ENCODE peak calls at places on chromosomes 6 and 20, in ten cellular contexts. Q is Caco-2; Y is fibroblast of pulmonary artery; I is left ventricle myocardium inferior; A is cardiac muscle cell; B is lung; H is HCT116; D is CD8-positive, alpha-beta memory T cell; G is uterus; S is psoas muscle. L is an unnamed sample.

GRCh38 chr6:33375143-33375649 is 16.4 kb upstream of the KIFC1 start:
- DNase-seq in Q (no peak), Y (peak; percentile 97), I (peak; percentile 65), A (peak; percentile 98), B (peak; percentile 86), H (no peak), D (no peak), G (peak; percentile 87), S (peak; percentile 60), L (no peak)

GRCh38 chr20:13302647-13303425 is 81.8 kb downstream of the ISM1 start:
- DNase-seq in Q (peak; percentile 71), Y (peak; percentile 34), I (no peak), A (peak; percentile 27), B (no peak), H (peak; percentile 4), D (no peak), G (no peak), S (no peak), L (no peak)

GRCh38 chr6:72580281-72580940 is 41.5 kb upstream of the KCNQ5 start:
- DNase-seq in Q (peak; percentile 56), Y (peak; percentile 91), I (no peak), A (peak; percentile 89), B (no peak), H (peak; percentile 31), D (no peak), G (no peak), S (no peak), L (no peak)

GRCh38 chr6:18022398-18023231 is 35.2 kb upstream of the KIF13A start:
- DNase-seq in Q (peak; percentile 58), Y (peak; percentile 80), I (no peak), A (peak; percentile 83), B (no peak), H (no peak), D (no peak), G (no peak), S (no peak), L (peak; percentile 80)

GRCh38 chr20:3995067-3995748 is 20.1 kb downstream of the RNF24 start:
- DNase-seq in Q (no peak), Y (peak; percentile 31), I (no peak), A (peak; percentile 40), B (no peak), H (no peak), D (no peak), G (no peak), S (no peak), L (no peak)

GRCh38 chr6:73081955-73082354 is 143.3 kb downstream of the KHDC1L start:
- DNase-seq in Q (no peak), Y (no peak), I (no peak), A (no peak), B (no peak), H (no peak), D (no peak), G (no peak), S (no peak), L (no peak)

GRCh38 chr6:162726997-162727346 is 594 bp downstream of the PRKN start:
- DNase-seq in Q (no peak), Y (no peak), I (no peak), A (peak; percentile 13), B (no peak), H (no peak), D (no peak), G (peak; percentile 20), S (no peak), L (no peak)

GRCh38 chr6:24339932-24340331 is 17.9 kb downstream of the DCDC2 start:
- DNase-seq in Q (no peak), Y (no peak), I (no peak), A (no peak), B (no peak), H (no peak), D (no peak), G (no peak), S (no peak), L (no peak)

GRCh38 chr6:157774153-157775135 is 48.6 kb upstream of the SNX9 start:
- DNase-seq in Q (no peak), Y (peak; percentile 42), I (no peak), A (peak; percentile 46), B (no peak), H (no peak), D (no peak), G (peak; percentile 54), S (no peak), L (no peak)

DNA sequence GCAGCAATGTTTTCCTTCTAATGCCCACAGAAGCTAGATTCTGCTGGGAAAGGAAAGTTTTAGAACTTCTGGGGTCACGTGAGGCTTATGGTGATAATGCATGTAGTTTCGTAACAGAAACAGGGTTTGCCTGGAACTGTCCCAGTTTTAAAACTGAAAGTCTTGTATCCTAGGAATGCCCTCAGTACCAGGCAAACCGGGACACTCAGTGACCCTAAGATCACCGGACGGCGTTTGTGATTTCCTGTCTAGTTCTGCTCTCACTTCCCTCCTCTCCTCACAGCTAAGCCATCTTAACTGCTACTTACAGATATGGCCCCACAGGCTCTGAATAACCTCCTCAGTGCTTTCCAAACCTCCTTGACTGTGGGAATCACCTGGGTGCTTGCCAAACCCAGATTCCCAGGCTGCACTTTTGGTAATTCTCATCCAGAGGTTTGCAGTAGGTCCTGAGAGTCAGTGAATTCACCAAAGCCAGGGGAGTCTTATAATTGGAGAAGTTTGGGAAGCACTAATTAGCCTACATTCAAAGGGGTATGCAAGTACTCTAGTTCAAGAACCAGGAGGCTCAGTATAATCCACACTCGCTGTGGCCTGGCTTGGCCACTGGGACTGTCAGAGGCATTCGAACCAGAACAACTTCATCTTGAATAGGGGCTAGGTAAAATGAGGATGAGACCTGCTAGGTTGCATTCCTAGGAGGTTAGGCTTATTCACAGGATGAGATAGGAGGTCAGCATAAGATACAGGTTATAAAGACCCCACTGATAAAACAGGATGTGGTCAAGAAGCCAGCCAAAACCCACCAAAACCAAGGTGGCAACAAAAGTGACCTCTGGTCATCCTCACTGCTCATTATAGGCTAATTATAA is 231.6 kb upstream of the MYLIP start:
- DNase-seq in Q (no peak), Y (peak; percentile 88), I (peak; percentile 19), A (peak; percentile 92), B (peak; percentile 32), H (no peak), D (no peak), G (peak; percentile 40), S (peak; percentile 19), L (no peak)
- H3K4me3 ChIP-seq in Q (no peak overlapping the region), Y (peak overlapping the region; percentile 6), I (peak overlapping the region; percentile 17), A (no peak overlapping the region), B (no peak overlapping the region), H (no peak overlapping the region), D (no peak overlapping the region), G (no peak overlapping the region), S (no peak overlapping the region), L (no peak overlapping the region)

GRCh38 chr6:10397756-10398438 is 17.0 kb downstream of the TFAP2A start:
- DNase-seq in Q (no peak), Y (no peak), I (no peak), A (no peak), B (no peak), H (no peak), D (no peak), G (no peak), S (no peak), L (no peak)

GRCh38 chr6:10396775-10397174 is 18.1 kb downstream of the TFAP2A start:
- DNase-seq in Q (no peak), Y (no peak), I (no peak), A (no peak), B (no peak), H (no peak), D (no peak), G (no peak), S (no peak), L (no peak)

GRCh38 chr6:10399451-10399850 is 15.4 kb downstream of the TFAP2A start:
- DNase-seq in Q (no peak), Y (no peak), I (no peak), A (no peak), B (no peak), H (no peak), D (no peak), G (no peak), S (no peak), L (no peak)

GRCh38 chr6:10400330-10400729 is 14.5 kb downstream of the TFAP2A start:
- DNase-seq in Q (no peak), Y (no peak), I (no peak), A (no peak), B (no peak), H (no peak), D (no peak), G (no peak), S (no peak), L (no peak)

GRCh38 chr6:10398439-10399218 is 16.2 kb downstream of the TFAP2A start:
- DNase-seq in Q (no peak), Y (no peak), I (no peak), A (no peak), B (no peak), H (no peak), D (no peak), G (no peak), S (no peak), L (no peak)
- H3K4me3 ChIP-seq in Q (no peak overlapping the region), Y (no peak overlapping the region), I (no peak overlapping the region), A (no peak overlapping the region), B (no peak overlapping the region), H (no peak overlapping the region), D (no peak overlapping the region), G (no peak overlapping the region), S (no peak overlapping the region), L (no peak overlapping the region)

DNA sequence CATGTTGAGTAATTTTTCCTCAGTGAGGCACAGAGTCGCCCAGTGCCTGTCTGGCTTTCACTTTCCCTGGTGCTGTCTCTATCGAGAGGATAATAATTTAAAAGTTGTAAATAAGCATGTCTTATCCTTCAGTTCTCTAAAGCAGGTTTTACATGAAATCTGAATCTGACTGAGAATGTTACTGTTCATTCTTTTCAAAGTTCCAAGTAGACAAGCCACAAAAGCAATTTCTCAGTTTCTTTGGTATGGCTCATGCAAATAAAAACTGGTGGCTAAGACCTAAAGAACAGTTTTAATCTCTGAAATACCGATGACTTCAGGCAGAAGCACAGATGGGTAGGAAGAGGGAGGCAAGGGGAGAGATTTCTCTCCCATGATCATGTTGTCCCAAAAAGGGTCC is 87.6 kb upstream of the GCM1 start:
- DNase-seq in Q (no peak), Y (no peak), I (no peak), A (no peak), B (no peak), H (no peak), D (no peak), G (no peak), S (no peak), L (no peak)
- H3K4me3 ChIP-seq in Q (no peak overlapping the region), Y (no peak overlapping the region), I (no peak overlapping the region), A (no peak overlapping the region), B (no peak overlapping the region), H (no peak overlapping the region), D (no peak overlapping the region), G (no peak overlapping the region), S (no peak overlapping the region), L (no peak overlapping the region)

GRCh38 chr6:93177918-93178317 is 241.4 kb downstream of the EPHA7 start:
- DNase-seq in Q (no peak), Y (no peak), I (no peak), A (no peak), B (no peak), H (no peak), D (no peak), G (no peak), S (no peak), L (no peak)
- H3K4me3 ChIP-seq in Q (no peak overlapping the region), Y (no peak overlapping the region), I (no peak overlapping the region), A (no peak overlapping the region), B (no peak overlapping the region), H (no peak overlapping the region), D (no peak overlapping the region), G (no peak overlapping the region), S (no peak overlapping the region), L (no peak overlapping the region)

DNA sequence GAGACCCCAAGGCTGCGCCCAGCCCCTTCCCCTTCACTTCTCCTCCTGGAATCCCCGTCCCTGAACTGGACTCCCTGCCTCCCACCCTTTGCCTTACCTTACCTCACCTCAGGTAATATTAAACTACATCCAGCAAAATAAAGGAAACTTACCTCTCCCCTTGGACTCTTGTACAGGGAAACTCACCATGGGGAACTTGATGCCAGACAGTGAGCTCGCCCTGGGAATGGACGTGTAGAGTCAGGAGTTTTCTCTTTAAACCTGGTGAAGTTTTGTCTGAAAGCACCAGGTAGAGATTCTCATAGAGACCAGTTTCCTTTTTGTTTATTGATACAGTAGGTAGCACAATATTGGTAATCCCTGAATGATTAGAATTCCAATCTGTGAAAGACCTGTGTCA is 539 bp upstream of the HLA-C start:
- DNase-seq in Q (no peak), Y (peak; percentile 7), I (no peak), A (peak; percentile 7), B (no peak), H (no peak), D (no peak), G (no peak), S (no peak), L (no peak)
- H3K4me3 ChIP-seq in Q (peak overlapping the region; percentile 54), Y (peak overlapping the region; percentile 72), I (peak overlapping the region; percentile 80), A (peak overlapping the region; percentile 56), B (peak overlapping the region; percentile 36), H (peak overlapping the region; percentile 73), D (peak overlapping the region; percentile 78), G (peak overlapping the region; percentile 32), S (peak overlapping the region; percentile 87), L (peak overlapping the region; percentile 66)

L was measured in NT2/D1.